ENCODE peak calls at places on chromosome 13, in four cellular contexts. S is K562, M is GM12878, D is HL-60. Y is an unnamed sample.

GRCh38 chr13:51479199-51479523 is 26.3 kb upstream of the INTS6 start:
- DNase-seq in S (no peak), M (no peak), D (no peak), Y (no peak)

GRCh38 chr13:53074119-53074518 is 45.5 kb downstream of the OLFM4 start:
- DNase-seq in S (no peak), M (no peak), D (no peak), Y (no peak)

GRCh38 chr13:91133941-91134772 is 213.3 kb upstream of the MIR17HG start:
- DNase-seq in S (peak), M (no peak), D (peak), Y (no peak)

GRCh38 chr13:91721413-91721812 is 323.0 kb downstream of the GPC5 start:
- DNase-seq in S (no peak), M (peak), D (no peak), Y (no peak)

GRCh38 chr13:64917566-64917965 is 2312.6 kb downstream of the PCDH9 start:
- DNase-seq in S (no peak), M (no peak), D (no peak), Y (no peak)

GRCh38 chr13:41268764-41269163 is 5.4 kb upstream of the MTRF1 start:
- DNase-seq in S (no peak), M (no peak), D (no peak), Y (no peak)

GRCh38 chr13:102582256-102582655 is 14.5 kb upstream of the TPP2 start:
- DNase-seq in S (no peak), M (no peak), D (no peak), Y (no peak)

GRCh38 chr13:46022476-46022875 is 30.1 kb downstream of the ZC3H13 start:
- DNase-seq in S (no peak), M (no peak), D (no peak), Y (no peak)

GRCh38 chr13:44142911-44143665 is 230.5 kb upstream of the SERP2 start:
- DNase-seq in S (peak), M (no peak), D (no peak), Y (no peak)

GRCh38 chr13:39484506-39485313 is 118.3 kb downstream of the LHFPL6 start:
- DNase-seq in S (no peak), M (no peak), D (no peak), Y (no peak)

GRCh38 chr13:114129649-114130062 is 2.8 kb downstream of the RASA3 start:
- DNase-seq in S (no peak), M (no peak), D (peak), Y (no peak)

GRCh38 chr13:76790519-76791289 is 95.5 kb downstream of the KCTD12 start:
- DNase-seq in S (no peak), M (no peak), D (no peak), Y (no peak)

GRCh38 chr13:82947121-82948077 is 934.9 kb downstream of the SLITRK1 start:
- DNase-seq in S (no peak), M (no peak), D (no peak), Y (no peak)

GRCh38 chr13:102405499-102406079 is 3.7 kb upstream of the FGF14 start:
- DNase-seq in S (no peak), M (no peak), D (no peak), Y (no peak)

GRCh38 chr13:88648598-88649373 is 977.6 kb downstream of the SLITRK5 start:
- DNase-seq in S (no peak), M (no peak), D (no peak), Y (no peak)

GRCh38 chr13:104086205-104086604 is 1020.0 kb upstream of the SLC10A2 start:
- DNase-seq in S (no peak), M (no peak), D (no peak), Y (no peak)

GRCh38 chr13:35699805-35700204 is 223.3 kb upstream of the MAB21L1 start:
- DNase-seq in S (no peak), M (no peak), D (no peak), Y (no peak)

GRCh38 chr13:35700661-35701060 is 224.2 kb upstream of the MAB21L1 start:
- DNase-seq in S (no peak), M (no peak), D (no peak), Y (no peak)

GRCh38 chr13:35702316-35702715 is 225.8 kb upstream of the MAB21L1 start:
- DNase-seq in S (no peak), M (no peak), D (no peak), Y (no peak)

GRCh38 chr13:35704331-35704730 is 227.8 kb upstream of the MAB21L1 start:
- DNase-seq in S (no peak), M (no peak), D (no peak), Y (no peak)

DNA sequence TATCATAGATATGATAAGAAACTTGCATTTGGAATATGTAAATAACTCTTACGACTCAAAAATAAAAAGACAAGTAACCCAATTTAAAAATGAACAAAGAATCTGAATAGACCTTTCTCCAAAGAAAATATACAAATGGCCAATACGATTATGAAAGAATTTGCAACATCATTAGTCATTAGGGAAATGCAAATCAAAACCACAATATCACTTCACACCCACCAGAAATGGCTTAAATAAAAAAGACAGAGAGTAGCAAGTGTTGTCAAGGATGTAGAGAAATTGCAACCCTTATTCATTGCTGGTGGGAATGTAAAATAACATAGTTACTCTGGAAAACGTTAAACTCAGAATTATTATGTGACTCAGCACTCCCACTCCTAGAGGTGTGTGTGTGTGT is 226.6 kb upstream of the MAB21L1 start:
- DNase-seq in S (no peak), M (no peak), D (no peak), Y (no peak)
- TF ChIP-seq SPI1 in S (no peak), M (no peak), D (no peak), Y (no peak)

DNA sequence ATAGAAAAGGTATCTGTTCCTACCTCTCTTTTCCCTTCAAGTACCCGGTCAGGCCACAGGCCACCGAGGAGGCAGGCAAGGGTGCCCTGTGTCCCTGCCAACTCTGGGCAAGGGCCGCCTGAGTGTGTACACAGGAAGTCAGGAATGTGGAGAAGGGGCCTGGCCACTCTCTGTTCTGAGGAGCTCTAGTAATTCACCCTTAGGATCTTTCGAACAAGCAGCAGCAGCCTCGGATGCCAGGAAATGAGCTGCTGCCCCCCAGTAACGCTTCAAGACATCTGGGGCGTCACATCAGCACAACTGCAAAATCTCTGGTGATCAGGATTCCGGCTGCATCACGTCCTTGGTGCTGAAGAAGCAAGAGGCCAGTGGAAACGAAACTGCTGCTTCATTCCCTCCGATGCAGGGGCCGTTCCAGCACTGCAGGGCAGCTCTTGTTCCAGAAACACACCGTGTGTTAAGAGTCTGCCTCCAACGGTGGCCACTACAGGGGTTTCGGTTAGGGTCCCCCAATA is 2.0 kb downstream of the RAB20 start:
- DNase-seq in S (no peak), M (no peak), D (no peak), Y (no peak)
- TF ChIP-seq SPI1 in S (no peak), M (no peak), D (no peak), Y (no peak)

GRCh38 chr13:20264271-20265018 is 32.3 kb upstream of the GJB6 start:
- DNase-seq in S (no peak), M (peak), D (no peak), Y (no peak)

GRCh38 chr13:20258963-20259288 is 26.8 kb upstream of the GJB6 start:
- DNase-seq in S (no peak), M (no peak), D (no peak), Y (no peak)

GRCh38 chr13:20258208-20258962 is 26.3 kb upstream of the GJB6 start:
- DNase-seq in S (no peak), M (no peak), D (no peak), Y (no peak)

GRCh38 chr13:20263393-20264044 is 31.4 kb upstream of the GJB6 start:
- DNase-seq in S (no peak), M (no peak), D (no peak), Y (no peak)
- TF ChIP-seq SPI1 in S (no peak), M (no peak), D (no peak), Y (no peak)

GRCh38 chr13:110480161-110480560 is 81.4 kb downstream of the RAB20 start:
- DNase-seq in S (no peak), M (no peak), D (no peak), Y (no peak)

GRCh38 chr13:110485604-110486003 is 75.9 kb downstream of the RAB20 start:
- DNase-seq in S (no peak), M (no peak), D (no peak), Y (no peak)

GRCh38 chr13:110486061-110486780 is 75.3 kb downstream of the RAB20 start:
- DNase-seq in S (no peak), M (no peak), D (no peak), Y (no peak)

GRCh38 chr13:110484290-110485048 is 77.1 kb downstream of the RAB20 start:
- DNase-seq in S (no peak), M (no peak), D (no peak), Y (no peak)

GRCh38 chr13:110483386-110483785 is 78.1 kb downstream of the RAB20 start:
- DNase-seq in S (no peak), M (no peak), D (no peak), Y (no peak)
- TF ChIP-seq SPI1 in S (no peak), M (no peak), D (no peak), Y (no peak)

GRCh38 chr13:112768795-112769411 is 79.1 kb downstream of the ATP11A start:
- DNase-seq in S (no peak), M (peak), D (no peak), Y (no peak)
- TF ChIP-seq SPI1 in S (no peak), M (no peak), D (no peak), Y (no peak)